ENCODE peak calls at places on chromosome 21, in six cellular contexts. R is right lobe of liver, U is HCT116, S is adrenal gland, B is lung, F is breast epithelium. K is an unnamed sample.

GRCh38 chr21:26811031-26811430 is 34.2 kb downstream of the ADAMTS1 start:
- DNase-seq in S (no peak), F (no peak), R (no peak), B (no peak), U (no peak), K (no peak)

GRCh38 chr21:43727571-43728466 is 8.9 kb downstream of the PDXK start:
- DNase-seq in F (no peak), R (peak; percentile 94), S (peak; percentile 83), U (no peak), B (peak; percentile 68), K (no peak)

GRCh38 chr21:41933259-41934079 is 20.3 kb downstream of the C2CD2 start:
- DNase-seq in S (peak; percentile 69), F (peak; percentile 81), R (no peak), U (no peak), B (no peak), K (no peak)

GRCh38 chr21:43865471-43866181 is 603 bp downstream of the AGPAT3 start:
- DNase-seq in R (peak; percentile 77), S (no peak), B (peak; percentile 62), F (no peak), U (no peak), K (peak; percentile 42)

GRCh38 chr21:41852151-41852928 is 26.8 kb downstream of the PRDM15 start:
- DNase-seq in S (no peak), B (no peak), U (no peak), R (no peak), F (no peak), K (no peak)

GRCh38 chr21:24275613-24276012 is 1331.7 kb downstream of the MRPL39 start:
- DNase-seq in B (no peak), F (no peak), U (no peak), S (no peak), R (no peak), K (no peak)

GRCh38 chr21:14686466-14687276 is 140.6 kb upstream of the SAMSN1 start:
- DNase-seq in B (no peak), S (no peak), F (no peak), U (no peak), R (no peak), K (no peak)

GRCh38 chr21:38985423-38986378 is 180.0 kb downstream of the ETS2 start:
- DNase-seq in U (no peak), R (no peak), B (peak; percentile 42), F (peak; percentile 87), S (peak; percentile 90), K (no peak)

GRCh38 chr21:39805983-39806382 is 61.0 kb downstream of the IGSF5 start:
- DNase-seq in U (no peak), F (no peak), R (no peak), S (no peak), B (no peak), K (no peak)

GRCh38 chr21:29080454-29080930 is 7.0 kb upstream of the CCT8 start:
- DNase-seq in S (peak; percentile 71), U (no peak), B (no peak), R (no peak), F (no peak), K (no peak)

GRCh38 chr21:43899307-43900077 is 34.5 kb downstream of the AGPAT3 start:
- DNase-seq in R (no peak), B (no peak), F (no peak), S (no peak), U (no peak), K (no peak)

DNA sequence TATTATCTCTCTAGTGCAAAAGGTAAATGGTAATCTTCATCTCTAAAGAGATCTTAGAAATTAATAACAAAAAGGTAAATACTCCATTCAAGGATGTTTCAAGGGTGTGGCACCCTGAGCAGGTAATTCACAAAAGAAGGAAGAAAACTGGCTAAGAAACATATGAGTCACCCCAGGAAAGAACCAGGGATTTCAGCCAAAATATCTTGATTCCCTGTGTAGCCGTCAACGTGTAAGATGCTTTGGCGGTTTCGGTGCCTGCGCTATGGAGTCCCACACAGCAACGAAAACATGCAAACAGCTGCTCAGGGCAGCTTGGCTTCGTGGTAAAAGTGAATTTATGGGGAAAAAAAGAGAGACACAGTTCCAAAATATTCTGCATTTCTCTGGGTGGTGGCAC is 3.7 kb downstream of the ITGB2 start:
- DNase-seq in R (no peak), U (no peak), S (no peak), F (no peak), B (no peak), K (no peak)
- H3K4me1 ChIP-seq in R (no peaks in the 10 kb centered on the region), U (peaks cover 38% of the 10 kb centered on the region), S (no peaks in the 10 kb centered on the region), F (peaks cover 5% of the 10 kb centered on the region), B (no peaks in the 10 kb centered on the region), K (no peaks in the 10 kb centered on the region)

GRCh38 chr21:40847956-40848355 is 998 bp upstream of the DSCAM start:
- DNase-seq in B (no peak), R (no peak), F (no peak), S (no peak), U (no peak), K (no peak)

GRCh38 chr21:40845621-40846020 is 1.3 kb downstream of the DSCAM start:
- DNase-seq in F (no peak), U (no peak), R (no peak), S (no peak), B (no peak), K (no peak)

GRCh38 chr21:40846057-40846456 is 901 bp downstream of the DSCAM start:
- DNase-seq in S (no peak), U (no peak), R (no peak), F (no peak), B (no peak), K (no peak)

GRCh38 chr21:40844935-40845334 is 2.0 kb downstream of the DSCAM start:
- DNase-seq in R (no peak), B (no peak), S (no peak), F (no peak), U (no peak), K (no peak)

DNA sequence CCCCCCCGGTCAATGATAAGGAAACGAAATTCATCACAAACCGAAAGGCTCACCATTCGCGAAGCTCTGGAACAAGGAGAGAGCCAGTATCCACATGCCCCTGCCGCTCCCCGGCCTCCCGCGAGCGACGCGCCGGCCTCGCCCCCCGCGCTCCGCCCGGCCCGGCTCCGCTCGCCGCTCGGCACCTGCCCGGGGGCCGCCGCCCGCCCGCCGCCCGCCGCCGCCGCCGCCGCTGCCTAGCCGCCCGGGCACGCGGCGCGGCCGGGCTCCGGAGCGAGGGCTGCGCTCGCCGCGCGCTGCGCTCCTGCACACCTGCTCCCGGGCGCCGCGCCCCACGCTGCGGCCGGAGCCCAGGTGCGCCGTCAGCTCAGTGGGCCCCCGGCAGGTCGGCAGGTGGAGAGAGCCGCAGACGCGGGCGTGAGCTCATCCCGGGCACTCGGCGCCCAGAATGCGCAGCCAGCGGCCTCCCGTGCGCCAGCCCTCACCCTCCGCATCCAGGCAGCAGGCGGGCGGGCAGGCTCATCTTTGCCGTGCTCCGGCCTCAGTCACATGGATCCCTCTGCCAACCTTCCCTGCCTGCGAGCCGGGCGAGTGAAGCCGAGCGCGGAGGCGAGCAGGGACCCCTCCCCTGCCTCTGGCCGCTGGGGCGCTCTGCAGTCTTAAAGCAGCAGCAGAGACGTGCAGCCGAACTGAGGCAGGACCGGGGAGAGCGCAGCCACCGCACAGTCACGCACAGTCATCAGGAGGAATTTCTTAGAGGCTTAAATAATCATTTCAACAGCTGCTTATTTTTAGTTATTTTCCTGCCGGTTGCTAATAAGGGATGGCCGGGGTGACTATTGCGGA is at the start of gene DSCAM:
- DNase-seq in B (no peak), U (no peak), R (no peak), S (no peak), F (no peak), K (no peak)
- H3K4me3 ChIP-seq in B (no peak within 1 kb of the TSS), U (no peak within 1 kb of the TSS), R (no peak within 1 kb of the TSS), S (no peak within 1 kb of the TSS), F (peak within 1 kb of the TSS; percentile 53), K (no peak within 1 kb of the TSS)

GRCh38 chr21:36480618-36481017 is 696 bp upstream of the CLDN14 start:
- DNase-seq in U (no peak), R (no peak), S (no peak), B (no peak), F (no peak), K (no peak)

GRCh38 chr21:36483095-36483494 is 3.2 kb upstream of the CLDN14 start:
- DNase-seq in U (no peak), B (no peak), S (no peak), F (no peak), R (no peak), K (no peak)

GRCh38 chr21:36481639-36482038 is 1.7 kb upstream of the CLDN14 start:
- DNase-seq in F (no peak), S (no peak), U (no peak), R (peak; percentile 85), B (no peak), K (no peak)

GRCh38 chr21:36482673-36483072 is 2.8 kb upstream of the CLDN14 start:
- DNase-seq in B (no peak), S (no peak), F (no peak), R (no peak), U (no peak), K (no peak)

GRCh38 chr21:36482181-36482580 is 2.3 kb upstream of the CLDN14 start:
- DNase-seq in S (no peak), U (no peak), F (no peak), B (no peak), R (no peak), K (no peak)
- H3K27me3 ChIP-seq in S (no peaks in the 10 kb centered on the region), U (peaks cover 5% of the 10 kb centered on the region), F (no peaks in the 10 kb centered on the region), B (no peaks in the 10 kb centered on the region), R (no peaks in the 10 kb centered on the region), K (no peaks in the 10 kb centered on the region)

GRCh38 chr21:33101300-33102005 is 31.5 kb downstream of the OLIG1 start:
- DNase-seq in F (no peak), S (no peak), R (no peak), B (no peak), U (no peak), K (no peak)
- H3K4me1 ChIP-seq in F (no peaks in the 10 kb centered on the region), S (no peaks in the 10 kb centered on the region), R (no peaks in the 10 kb centered on the region), B (no peaks in the 10 kb centered on the region), U (no peaks in the 10 kb centered on the region), K (peaks cover 2% of the 10 kb centered on the region)

GRCh38 chr21:37337831-37338230 is 28.7 kb upstream of the DYRK1A start:
- DNase-seq in S (no peak), F (no peak), U (no peak), B (no peak), R (no peak), K (no peak)

GRCh38 chr21:37342046-37342632 is 24.4 kb upstream of the DYRK1A start:
- DNase-seq in F (no peak), S (no peak), B (no peak), R (no peak), U (no peak), K (no peak)

GRCh38 chr21:37339527-37339889 is 27.1 kb upstream of the DYRK1A start:
- DNase-seq in U (no peak), F (no peak), R (no peak), S (no peak), B (no peak), K (no peak)

GRCh38 chr21:37338671-37339526 is 27.7 kb upstream of the DYRK1A start:
- DNase-seq in S (peak; percentile 93), B (peak; percentile 51), U (peak; percentile 61), R (no peak), F (no peak), K (peak; percentile 4)

DNA sequence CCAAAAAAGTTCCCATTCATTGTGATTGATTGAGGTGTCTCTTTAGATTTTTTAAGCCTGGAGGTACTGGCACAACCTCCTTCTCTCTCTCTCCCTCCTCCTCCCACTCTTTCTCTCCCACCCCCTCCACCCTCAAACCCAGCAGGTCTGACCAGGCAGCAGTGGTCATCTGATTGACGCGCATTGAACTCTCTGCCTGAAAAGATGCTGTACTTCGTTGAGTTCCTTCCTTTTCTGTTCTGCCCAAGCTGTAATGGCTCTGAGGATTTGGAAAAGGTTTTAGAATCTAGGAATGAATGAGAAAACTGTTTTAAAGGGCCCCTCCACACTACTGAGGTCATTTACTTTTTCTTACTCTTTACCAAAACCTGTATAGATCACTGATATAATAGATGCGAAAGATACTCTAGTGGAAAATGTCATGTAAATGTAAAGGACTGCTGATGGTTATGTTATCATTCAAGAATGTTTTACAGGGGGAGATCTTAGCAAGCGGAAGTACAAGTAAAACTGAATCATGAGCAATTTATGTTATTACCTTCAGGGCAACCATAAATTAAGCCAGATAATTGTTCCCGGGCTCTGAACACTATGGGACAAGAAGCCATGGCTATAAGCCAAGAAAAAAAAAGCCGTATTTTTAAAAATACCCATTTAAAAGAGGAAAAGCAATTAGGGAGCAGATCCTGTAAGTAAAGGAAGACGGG is 25.2 kb upstream of the DYRK1A start:
- DNase-seq in F (no peak), U (no peak), B (no peak), R (no peak), S (no peak), K (no peak)
- H3K4me3 ChIP-seq in F (no peak overlapping the region), U (no peak overlapping the region), B (no peak overlapping the region), R (no peak overlapping the region), S (no peak overlapping the region), K (no peak overlapping the region)